ENCODE peak calls at places on chromosome 10, in five cellular contexts. One of them, this sample, is unnamed.

GRCh38 chr10:53453196-53453595 is 680.6 kb upstream of the MBL2 start:
- DNase-seq in Panc1: no peak
- DNase-seq in breast epithelium: no peak
- DNase-seq in heart right ventricle: no peak
- DNase-seq in IMR-90: no peak
- DNase-seq in this sample: no peak

GRCh38 chr10:121974535-121975294 is at the start of gene NSMCE4A:
- DNase-seq in heart right ventricle: peak
- DNase-seq in Panc1: no peak
- DNase-seq in IMR-90: peak
- DNase-seq in breast epithelium: peak
- DNase-seq in this sample: peak

GRCh38 chr10:50397312-50398140 is 146.2 kb upstream of the ASAH2 start:
- DNase-seq in Panc1: no peak
- DNase-seq in breast epithelium: no peak
- DNase-seq in IMR-90: no peak
- DNase-seq in heart right ventricle: no peak
- DNase-seq in this sample: no peak

GRCh38 chr10:110007171-110007700 is 548 bp upstream of the ADD3 start:
- DNase-seq in heart right ventricle: no peak
- DNase-seq in Panc1: no peak
- DNase-seq in breast epithelium: peak
- DNase-seq in IMR-90: peak
- DNase-seq in this sample: no peak

GRCh38 chr10:3848768-3849643 is 64.0 kb upstream of the KLF6 start:
- DNase-seq in IMR-90: peak
- DNase-seq in breast epithelium: no peak
- DNase-seq in heart right ventricle: no peak
- DNase-seq in Panc1: no peak
- DNase-seq in this sample: no peak

GRCh38 chr10:70765794-70766594 is 19.2 kb downstream of the TBATA start:
- DNase-seq in IMR-90: no peak
- DNase-seq in Panc1: no peak
- DNase-seq in breast epithelium: peak
- DNase-seq in heart right ventricle: no peak
- DNase-seq in this sample: no peak

GRCh38 chr10:821322-821721 is 110.2 kb downstream of the LARP4B start:
- DNase-seq in IMR-90: peak
- DNase-seq in Panc1: no peak
- DNase-seq in breast epithelium: no peak
- DNase-seq in heart right ventricle: no peak
- DNase-seq in this sample: no peak

GRCh38 chr10:62610649-62611229 is 193.8 kb upstream of the ADO start:
- DNase-seq in heart right ventricle: peak
- DNase-seq in Panc1: no peak
- DNase-seq in breast epithelium: no peak
- DNase-seq in IMR-90: peak
- DNase-seq in this sample: no peak

GRCh38 chr10:133070402-133070801 is 17.3 kb upstream of the ADGRA1 start:
- DNase-seq in heart right ventricle: no peak
- DNase-seq in Panc1: no peak
- DNase-seq in IMR-90: no peak
- DNase-seq in breast epithelium: no peak
- DNase-seq in this sample: no peak

GRCh38 chr10:60717852-60718251 is 60.4 kb upstream of the CDK1 start:
- DNase-seq in heart right ventricle: no peak
- DNase-seq in Panc1: no peak
- DNase-seq in breast epithelium: no peak
- DNase-seq in IMR-90: no peak
- DNase-seq in this sample: no peak

GRCh38 chr10:11080564-11080984 is 62.9 kb downstream of the CELF2 start:
- DNase-seq in Panc1: no peak
- DNase-seq in breast epithelium: no peak
- DNase-seq in IMR-90: no peak
- DNase-seq in heart right ventricle: no peak
- DNase-seq in this sample: no peak

GRCh38 chr10:86197166-86197790 is 169.3 kb downstream of the GRID1 start:
- DNase-seq in Panc1: no peak
- DNase-seq in breast epithelium: no peak
- DNase-seq in heart right ventricle: no peak
- DNase-seq in IMR-90: no peak
- DNase-seq in this sample: peak

GRCh38 chr10:56319386-56319785 is 41.7 kb downstream of the ZWINT start:
- DNase-seq in Panc1: no peak
- DNase-seq in heart right ventricle: no peak
- DNase-seq in breast epithelium: no peak
- DNase-seq in IMR-90: peak
- DNase-seq in this sample: no peak

GRCh38 chr10:72367301-72367970 is 12.7 kb upstream of the DNAJB12 start:
- DNase-seq in IMR-90: peak
- DNase-seq in breast epithelium: no peak
- DNase-seq in heart right ventricle: no peak
- DNase-seq in Panc1: no peak
- DNase-seq in this sample: no peak

GRCh38 chr10:77168161-77168560 is 469.4 kb downstream of the KCNMA1 start:
- DNase-seq in heart right ventricle: no peak
- DNase-seq in IMR-90: no peak
- DNase-seq in Panc1: no peak
- DNase-seq in breast epithelium: no peak
- DNase-seq in this sample: no peak

GRCh38 chr10:60186315-60187071 is 203.2 kb downstream of the ANK3 start:
- DNase-seq in heart right ventricle: peak
- DNase-seq in breast epithelium: no peak
- DNase-seq in IMR-90: peak
- DNase-seq in Panc1: no peak
- DNase-seq in this sample: no peak

GRCh38 chr10:71878327-71879034 is 27.4 kb upstream of the PSAP start:
- DNase-seq in IMR-90: no peak
- DNase-seq in Panc1: no peak
- DNase-seq in heart right ventricle: no peak
- DNase-seq in breast epithelium: no peak
- DNase-seq in this sample: no peak

GRCh38 chr10:111756541-111757061 is 427.0 kb downstream of the GPAM start:
- DNase-seq in Panc1: peak
- DNase-seq in IMR-90: no peak
- DNase-seq in breast epithelium: peak
- DNase-seq in heart right ventricle: peak
- DNase-seq in this sample: no peak

GRCh38 chr10:90589825-90590224 is 268.0 kb downstream of the HTR7 start:
- DNase-seq in breast epithelium: no peak
- DNase-seq in Panc1: no peak
- DNase-seq in IMR-90: no peak
- DNase-seq in heart right ventricle: no peak
- DNase-seq in this sample: no peak

DNA sequence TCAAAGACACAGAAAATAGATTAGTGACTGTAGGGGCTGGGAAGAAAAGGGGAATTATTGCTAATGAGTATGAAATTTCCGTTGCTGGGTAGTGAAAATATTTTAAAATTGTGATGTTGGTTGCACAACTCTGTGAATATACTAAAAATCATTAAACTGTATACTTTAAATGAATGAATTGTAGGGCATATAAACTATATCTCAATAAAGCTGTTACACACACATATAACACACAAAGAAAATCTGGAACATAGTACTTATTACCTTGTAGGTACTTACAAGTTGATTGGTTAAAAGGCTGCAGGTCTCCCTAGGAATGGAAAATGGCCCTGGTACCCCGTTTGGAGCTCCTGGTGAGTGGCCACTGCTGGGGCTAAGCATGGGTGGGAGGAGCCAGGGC is 27.1 kb upstream of the VCL start:
- DNase-seq in breast epithelium: no peak
- DNase-seq in IMR-90: no peak
- DNase-seq in Panc1: no peak
- DNase-seq in heart right ventricle: no peak
- DNase-seq in this sample: no peak
- H3K4me3 ChIP-seq in breast epithelium: no peak
- H3K4me3 ChIP-seq in IMR-90: no peak
- H3K4me3 ChIP-seq in Panc1: no peak
- H3K4me3 ChIP-seq in heart right ventricle: no peak
- H3K4me3 ChIP-seq in this sample: no peak

GRCh38 chr10:124700293-124701037 is 43.7 kb downstream of the FAM53B start:
- DNase-seq in heart right ventricle: no peak
- DNase-seq in IMR-90: no peak
- DNase-seq in Panc1: no peak
- DNase-seq in breast epithelium: no peak
- DNase-seq in this sample: no peak
- H3K27ac ChIP-seq in heart right ventricle: peak
- H3K27ac ChIP-seq in IMR-90: no peak
- H3K27ac ChIP-seq in Panc1: no peak
- H3K27ac ChIP-seq in breast epithelium: peak
- H3K27ac ChIP-seq in this sample: peak

DNA sequence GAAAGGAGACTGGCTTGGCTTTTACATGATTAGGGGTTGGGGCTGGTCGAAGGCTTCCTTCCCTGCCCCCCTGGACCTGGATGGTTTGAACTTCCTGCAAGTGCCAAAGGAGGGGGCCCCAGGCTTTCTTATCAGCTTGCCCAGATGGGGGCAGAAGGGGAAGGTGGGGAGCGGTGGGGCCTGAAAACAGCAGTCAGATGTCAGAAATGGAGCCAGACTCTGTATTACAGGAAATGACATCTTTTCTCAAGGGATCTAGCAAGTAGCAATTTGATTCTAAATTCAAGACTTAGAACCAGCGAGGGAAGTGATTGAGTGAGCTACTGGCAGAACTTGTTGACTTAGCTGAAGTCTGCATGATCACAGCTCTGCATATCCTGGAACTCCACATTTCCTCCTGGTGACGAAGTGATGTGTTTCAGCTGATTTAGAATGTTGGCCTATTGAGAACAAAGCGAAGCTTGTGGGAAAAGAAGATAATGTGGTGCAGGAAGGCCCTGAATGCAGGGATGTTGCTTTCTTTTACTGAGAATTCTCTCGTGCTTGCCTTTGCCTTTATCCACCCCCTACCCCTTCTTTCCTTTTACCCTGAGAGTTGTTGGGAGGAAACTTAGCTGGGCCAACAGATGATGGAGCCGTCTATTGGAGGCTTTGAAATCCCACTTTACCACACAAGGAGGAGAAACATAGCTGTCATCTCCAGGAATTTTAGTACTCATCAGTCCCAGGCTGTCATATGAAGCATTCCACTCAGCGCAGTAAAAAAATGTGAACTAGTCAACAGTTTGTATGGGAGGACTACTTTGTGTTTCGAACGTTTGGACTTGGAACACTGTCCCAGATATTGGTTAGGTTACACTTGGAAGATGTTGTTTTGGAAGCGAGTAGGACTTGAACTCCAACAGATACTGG is 43.2 kb downstream of the CCNY start:
- DNase-seq in heart right ventricle: peak
- DNase-seq in Panc1: no peak
- DNase-seq in IMR-90: peak
- DNase-seq in breast epithelium: no peak
- DNase-seq in this sample: no peak
- TF ChIP-seq CTCF in heart right ventricle: no peak
- TF ChIP-seq CTCF in Panc1: no peak
- TF ChIP-seq CTCF in IMR-90: no peak
- TF ChIP-seq CTCF in breast epithelium: no peak
- TF ChIP-seq CTCF in this sample: peak

GRCh38 chr10:22086730-22087364 is 83.3 kb upstream of the DNAJC1 start:
- DNase-seq in IMR-90: peak
- DNase-seq in breast epithelium: peak
- DNase-seq in Panc1: peak
- DNase-seq in heart right ventricle: peak
- DNase-seq in this sample: peak
- H3K4me3 ChIP-seq in IMR-90: no peak
- H3K4me3 ChIP-seq in breast epithelium: no peak
- H3K4me3 ChIP-seq in Panc1: no peak
- H3K4me3 ChIP-seq in heart right ventricle: no peak
- H3K4me3 ChIP-seq in this sample: no peak